ENCODE peak calls at places on chromosomes 13 and 19, in seven cellular contexts. F is colonic mucosa, W is HCT116, G is IMR-90, O is neural progenitor cell, X is neuronal stem cell, R is endodermal cell. B is an unnamed sample.

GRCh38 chr13:59680429-59681024 is 483.2 kb downstream of the DIAPH3 start:
- DNase-seq in W (peak; percentile 7), R (no peak), F (no peak), G (peak; percentile 33), X (no peak), O (peak; percentile 35), B (no peak)

GRCh38 chr19:33469171-33470039 is 52.2 kb downstream of the PEPD start:
- DNase-seq in R (peak; percentile 27), O (no peak), F (no peak), G (no peak), W (no peak), X (no peak), B (no peak)

GRCh38 chr13:77563110-77563509 is 27.6 kb downstream of the SCEL start:
- DNase-seq in F (no peak), G (peak; percentile 17), O (no peak), X (no peak), R (no peak), W (no peak), B (peak; percentile 7)

GRCh38 chr19:17450264-17451075 is 2.0 kb upstream of the TMEM221 start:
- DNase-seq in X (no peak), G (no peak), F (no peak), R (no peak), O (no peak), W (peak; percentile 88), B (no peak)

GRCh38 chr13:104043184-104043583 is 977.0 kb upstream of the SLC10A2 start:
- DNase-seq in O (no peak), G (peak; percentile 1), F (no peak), R (no peak), W (no peak), X (no peak), B (no peak)

GRCh38 chr19:861756-862528 is 2.5 kb downstream of the CFD start:
- DNase-seq in W (peak; percentile 63), X (peak; percentile 43), O (peak; percentile 88), F (peak; percentile 76), R (peak; percentile 97), G (no peak), B (peak; percentile 41)

GRCh38 chr13:30830638-30830965 is 75.5 kb upstream of the MEDAG start:
- DNase-seq in W (peak; percentile 66), G (peak; percentile 22), R (no peak), O (no peak), X (no peak), F (no peak), B (no peak)

GRCh38 chr19:7637374-7638256 is 705 bp downstream of the STXBP2 start:
- DNase-seq in W (no peak), F (peak; percentile 59), R (no peak), O (peak; percentile 36), G (no peak), X (no peak), B (no peak)

GRCh38 chr13:49225358-49226042 is 5.4 kb downstream of the MLNR start:
- DNase-seq in W (no peak), G (no peak), X (no peak), R (no peak), O (no peak), F (no peak), B (peak; percentile 29)

GRCh38 chr13:34469212-34469983 is 472.7 kb upstream of the NBEA start:
- DNase-seq in F (no peak), G (no peak), W (no peak), R (no peak), O (no peak), X (no peak), B (no peak)

GRCh38 chr13:111559612-111560423 is 239.4 kb downstream of the TEX29 start:
- DNase-seq in R (no peak), G (no peak), O (no peak), X (no peak), W (no peak), F (no peak), B (no peak)

GRCh38 chr13:74687452-74688180 is 553.4 kb upstream of the KLF12 start:
- DNase-seq in O (peak; percentile 84), R (no peak), F (no peak), G (no peak), W (no peak), X (peak; percentile 66), B (no peak)

GRCh38 chr19:33416307-33417215 is 43.1 kb downstream of the CEBPG start:
- DNase-seq in G (peak; percentile 68), W (peak; percentile 52), X (peak; percentile 50), F (peak; percentile 79), O (peak; percentile 81), R (peak; percentile 96), B (peak; percentile 44)

GRCh38 chr19:48833977-48834376 is 2.3 kb downstream of the HSD17B14 start:
- DNase-seq in R (peak; percentile 59), X (no peak), O (no peak), W (no peak), F (no peak), G (no peak), B (no peak)

GRCh38 chr19:48836089-48837017 is at the start of gene HSD17B14:
- DNase-seq in O (peak; percentile 91), W (no peak), G (no peak), F (no peak), R (peak; percentile 93), X (peak; percentile 81), B (no peak)

GRCh38 chr19:48837081-48837524 is 812 bp upstream of the HSD17B14 start:
- DNase-seq in R (peak; percentile 99), W (peak; percentile 51), G (peak; percentile 78), F (peak; percentile 71), X (peak; percentile 93), O (peak; percentile 99), B (no peak)

GRCh38 chr19:48837586-48838191 is 1.4 kb upstream of the HSD17B14 start:
- DNase-seq in F (no peak), X (peak; percentile 50), R (peak; percentile 60), W (no peak), G (no peak), O (peak; percentile 69), B (no peak)

DNA sequence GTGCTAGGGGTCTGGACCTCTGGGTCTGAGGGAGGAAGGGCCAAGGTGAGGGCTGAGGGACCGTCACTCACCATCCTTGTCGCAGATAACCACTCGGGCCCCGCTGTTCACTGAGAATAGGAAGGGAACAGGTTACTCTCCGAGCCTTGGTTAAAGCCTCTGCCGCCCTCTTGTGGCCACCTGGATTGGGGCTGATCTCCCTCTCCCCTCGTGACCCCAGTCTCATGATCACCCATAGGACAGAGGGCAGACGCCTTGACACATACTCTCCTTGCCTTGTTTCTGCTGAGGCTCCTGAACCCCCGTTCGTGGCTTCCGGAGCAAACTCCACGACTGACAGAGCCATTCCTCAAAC is 580 bp downstream of the HSD17B14 start:
- DNase-seq in R (peak; percentile 99), W (peak; percentile 76), X (peak; percentile 90), F (peak; percentile 97), G (peak; percentile 71), O (peak; percentile 95), B (peak; percentile 82)
- H3K9ac ChIP-seq in R (peak overlapping the region; percentile 91), W (no peak overlapping the region), X (peak overlapping the region; percentile 24), F (peak overlapping the region; percentile 62), G (peak overlapping the region; percentile 2), O (no peak overlapping the region), B (peak overlapping the region; percentile 27)

GRCh38 chr19:2553510-2553909 is 77.6 kb downstream of the GADD45B start:
- DNase-seq in W (no peak), F (no peak), G (no peak), X (no peak), R (no peak), O (no peak), B (no peak)

GRCh38 chr19:2554856-2555255 is 78.9 kb downstream of the GADD45B start:
- DNase-seq in W (peak; percentile 56), R (no peak), G (peak; percentile 23), F (no peak), O (no peak), X (no peak), B (peak; percentile 73)

GRCh38 chr19:2551172-2551863 is 75.4 kb downstream of the GADD45B start:
- DNase-seq in F (no peak), O (no peak), X (no peak), G (no peak), W (no peak), R (no peak), B (no peak)

GRCh38 chr19:2551864-2552185 is 75.9 kb downstream of the GADD45B start:
- DNase-seq in W (no peak), G (no peak), F (no peak), R (no peak), X (no peak), O (no peak), B (no peak)

DNA sequence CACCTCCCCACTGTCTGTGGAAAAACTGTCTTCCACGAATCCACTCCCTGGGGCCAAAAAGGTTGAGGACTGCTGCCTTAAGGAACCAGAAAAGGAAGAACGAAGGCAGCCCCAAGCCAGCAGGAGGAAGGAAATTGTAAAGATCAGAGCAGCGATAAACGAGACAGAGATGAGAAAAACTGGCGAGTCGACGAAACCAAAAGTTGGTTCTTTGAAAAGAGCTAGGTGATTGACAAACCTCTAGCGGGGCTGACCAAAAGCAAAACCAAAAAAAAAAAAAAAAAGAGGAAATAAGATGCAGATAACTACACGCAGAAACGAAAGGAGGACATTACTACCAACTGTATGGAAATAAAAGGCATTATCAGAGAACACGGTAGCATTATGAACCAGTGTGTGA is 76.9 kb downstream of the GADD45B start:
- DNase-seq in G (no peak), O (no peak), R (no peak), X (no peak), F (no peak), W (no peak), B (no peak)
- H3K9ac ChIP-seq in G (no peak overlapping the region), O (no peak overlapping the region), R (no peak overlapping the region), X (no peak overlapping the region), F (no peak overlapping the region), W (peak overlapping the region; percentile 36), B (no peak overlapping the region)

GRCh38 chr13:37923236-37923635 is 53.7 kb upstream of the TRPC4 start:
- DNase-seq in O (no peak), X (no peak), F (no peak), W (no peak), G (no peak), R (no peak), B (no peak)

GRCh38 chr13:37914781-37915391 is 45.3 kb upstream of the TRPC4 start:
- DNase-seq in F (no peak), W (no peak), G (peak; percentile 11), O (peak; percentile 61), R (peak; percentile 66), X (no peak), B (no peak)

GRCh38 chr13:37918116-37919100 is 48.8 kb upstream of the TRPC4 start:
- DNase-seq in G (no peak), W (no peak), R (peak; percentile 56), X (no peak), F (no peak), O (peak; percentile 3), B (no peak)

DNA sequence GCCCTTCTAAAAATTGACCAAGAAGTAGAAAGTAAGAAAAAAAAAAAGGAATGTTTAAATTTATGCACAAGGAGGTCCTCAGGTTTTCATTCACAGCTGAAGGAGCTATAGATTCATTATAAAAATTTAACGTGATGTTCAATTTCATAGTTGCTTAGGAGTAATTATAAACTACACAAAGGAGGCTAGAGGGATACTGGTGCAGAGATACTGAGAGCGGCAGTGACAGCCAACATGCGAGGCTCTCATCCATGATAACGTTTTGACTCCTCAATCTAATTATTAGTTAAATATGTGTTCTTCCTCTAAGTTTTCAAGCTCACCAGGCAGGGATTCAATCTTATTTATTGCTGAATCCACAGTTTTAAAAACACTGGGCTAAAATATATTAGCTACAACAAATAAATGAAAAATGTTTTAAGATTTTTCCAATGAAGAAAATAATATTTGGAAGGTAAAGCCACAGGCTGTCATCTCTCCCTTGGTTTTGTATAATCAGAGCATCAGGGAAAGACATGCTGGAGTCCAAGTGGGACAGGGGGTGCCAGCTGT is 49.8 kb upstream of the TRPC4 start:
- DNase-seq in F (no peak), R (no peak), O (no peak), X (no peak), W (no peak), G (no peak), B (no peak)
- H3K9ac ChIP-seq in F (no peak overlapping the region), R (no peak overlapping the region), O (no peak overlapping the region), X (no peak overlapping the region), W (no peak overlapping the region), G (no peak overlapping the region), B (no peak overlapping the region)

GRCh38 chr13:108961542-108962125 is 332.2 kb downstream of the MYO16 start:
- DNase-seq in R (no peak), X (peak; percentile 57), W (peak; percentile 31), O (peak; percentile 74), G (peak; percentile 62), F (no peak), B (peak; percentile 43)
- H3K9ac ChIP-seq in R (no peak overlapping the region), X (no peak overlapping the region), W (no peak overlapping the region), O (no peak overlapping the region), G (no peak overlapping the region), F (no peak overlapping the region), B (no peak overlapping the region)